ENCODE peak calls at places on chromosome 7, in eight cellular contexts. S is prostate gland, R is sigmoid colon, I is A549, N is tibial nerve, K is keratinocyte, V is Peyer's patch, Q is ovary. B is an unnamed sample.
A peak's percentile ranks its signal among the peaks of the same experiment; 100 is the strongest.

GRCh38 chr7:77407906-77408305 is 8.2 kb downstream of the GSAP start:
- DNase-seq in K (no peak), S (no peak), V (no peak), N (no peak), I (no peak), Q (no peak), R (no peak), B (no peak)

GRCh38 chr7:117072620-117073118 is 119.4 kb downstream of the ST7 start:
- DNase-seq in Q (no peak), S (peak; percentile 45), V (no peak), I (no peak), R (peak; percentile 71), K (no peak), N (peak; percentile 33), B (peak; percentile 67)

GRCh38 chr7:47610506-47611044 is 28.7 kb upstream of the TNS3 start:
- DNase-seq in N (peak; percentile 55), R (no peak), I (peak; percentile 94), S (no peak), K (no peak), V (no peak), Q (no peak), B (no peak)

GRCh38 chr7:47968852-47969774 is 10.3 kb downstream of the HUS1 start:
- DNase-seq in K (no peak), R (no peak), V (peak; percentile 57), Q (peak; percentile 64), N (peak; percentile 50), S (peak; percentile 28), I (peak; percentile 75), B (peak; percentile 62)

GRCh38 chr7:24827027-24827426 is 69.8 kb upstream of the GSDME start:
- DNase-seq in K (no peak), Q (no peak), N (no peak), V (no peak), S (no peak), R (no peak), I (no peak), B (no peak)

GRCh38 chr7:43198599-43199090 is 86.2 kb downstream of the HECW1 start:
- DNase-seq in S (no peak), K (no peak), N (no peak), V (no peak), I (no peak), Q (no peak), R (no peak), B (no peak)

GRCh38 chr7:132531562-132531961 is 44.7 kb downstream of the PLXNA4 start:
- DNase-seq in N (no peak), R (no peak), V (no peak), K (no peak), Q (no peak), S (no peak), I (no peak), B (no peak)

GRCh38 chr7:67823345-67823744 is 826.7 kb downstream of the TYW1 start:
- DNase-seq in K (peak; percentile 7), N (peak; percentile 13), Q (no peak), R (no peak), V (no peak), S (peak; percentile 58), I (peak; percentile 32), B (no peak)

GRCh38 chr7:101882595-101883564 is 65.5 kb downstream of the CUX1 start:
- DNase-seq in N (peak; percentile 84), V (peak; percentile 22), Q (peak; percentile 83), R (peak; percentile 97), I (peak; percentile 100), S (peak; percentile 97), K (peak; percentile 88), B (peak; percentile 89)

GRCh38 chr7:21886396-21886795 is 59.3 kb downstream of the CDCA7L start:
- DNase-seq in N (no peak), R (no peak), K (no peak), S (no peak), V (no peak), Q (no peak), I (no peak), B (no peak)

GRCh38 chr7:29588212-29588611 is 24.6 kb downstream of the PRR15 start:
- DNase-seq in K (no peak), V (no peak), I (no peak), N (no peak), S (no peak), R (no peak), Q (no peak), B (no peak)

GRCh38 chr7:148264933-148265557 is 325.5 kb upstream of the C7orf33 start:
- DNase-seq in Q (no peak), R (no peak), V (no peak), S (no peak), I (peak; percentile 57), N (no peak), K (no peak), B (no peak)

GRCh38 chr7:38502289-38502688 is 128.9 kb downstream of the AMPH start:
- DNase-seq in N (no peak), V (no peak), I (no peak), Q (no peak), K (no peak), S (no peak), R (no peak), B (no peak)

GRCh38 chr7:28062197-28062988 is 118.2 kb downstream of the JAZF1 start:
- DNase-seq in V (peak; percentile 66), K (no peak), I (peak; percentile 81), Q (peak; percentile 83), S (peak; percentile 40), R (peak; percentile 90), N (peak; percentile 83), B (peak; percentile 85)

GRCh38 chr7:19519443-19519977 is 189.3 kb downstream of the POLR1F start:
- DNase-seq in N (no peak), K (peak; percentile 4), R (no peak), S (no peak), Q (no peak), V (no peak), I (no peak), B (no peak)

GRCh38 chr7:29957921-29958320 is 31.7 kb downstream of the SCRN1 start:
- DNase-seq in S (no peak), Q (no peak), V (no peak), I (no peak), R (no peak), K (no peak), N (no peak), B (no peak)

GRCh38 chr7:12805518-12805928 is 118.1 kb downstream of the ARL4A start:
- DNase-seq in I (no peak), V (no peak), K (peak; percentile 19), S (no peak), R (no peak), Q (no peak), N (no peak), B (no peak)

GRCh38 chr7:38748056-38748610 is 117.0 kb upstream of the AMPH start:
- DNase-seq in R (no peak), Q (peak; percentile 38), S (no peak), K (no peak), N (no peak), I (peak; percentile 38), V (no peak), B (no peak)

DNA sequence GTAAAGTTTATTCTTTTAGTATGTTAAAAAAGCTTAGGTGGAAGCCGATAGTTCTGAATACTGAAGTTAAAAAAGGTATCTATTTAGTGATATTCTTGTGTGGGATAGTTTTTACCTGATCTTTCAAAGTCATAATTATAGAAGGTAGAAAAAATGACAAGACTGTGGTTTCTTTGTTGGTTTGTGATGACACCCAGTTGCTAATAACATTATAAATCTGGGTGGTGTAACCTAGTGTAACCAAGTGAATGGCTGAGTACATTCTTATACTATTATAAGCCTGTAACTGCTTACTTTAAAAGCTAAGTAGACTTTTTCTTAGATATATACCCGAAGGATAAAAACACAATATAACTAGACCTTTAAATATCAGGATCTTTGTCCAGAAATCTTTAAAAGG is 2.3 kb downstream of the CDK13 start:
- DNase-seq in S (no peak), R (no peak), Q (no peak), V (no peak), I (no peak), K (no peak), N (no peak), B (no peak)
- H3K27ac ChIP-seq in S (peak overlapping the region; percentile 99), R (peak overlapping the region; percentile 98), Q (no peak overlapping the region), V (peak overlapping the region; percentile 100), I (peak overlapping the region; percentile 99), K (peak overlapping the region; percentile 97), N (peak overlapping the region; percentile 99), B (no peak overlapping the region)

DNA sequence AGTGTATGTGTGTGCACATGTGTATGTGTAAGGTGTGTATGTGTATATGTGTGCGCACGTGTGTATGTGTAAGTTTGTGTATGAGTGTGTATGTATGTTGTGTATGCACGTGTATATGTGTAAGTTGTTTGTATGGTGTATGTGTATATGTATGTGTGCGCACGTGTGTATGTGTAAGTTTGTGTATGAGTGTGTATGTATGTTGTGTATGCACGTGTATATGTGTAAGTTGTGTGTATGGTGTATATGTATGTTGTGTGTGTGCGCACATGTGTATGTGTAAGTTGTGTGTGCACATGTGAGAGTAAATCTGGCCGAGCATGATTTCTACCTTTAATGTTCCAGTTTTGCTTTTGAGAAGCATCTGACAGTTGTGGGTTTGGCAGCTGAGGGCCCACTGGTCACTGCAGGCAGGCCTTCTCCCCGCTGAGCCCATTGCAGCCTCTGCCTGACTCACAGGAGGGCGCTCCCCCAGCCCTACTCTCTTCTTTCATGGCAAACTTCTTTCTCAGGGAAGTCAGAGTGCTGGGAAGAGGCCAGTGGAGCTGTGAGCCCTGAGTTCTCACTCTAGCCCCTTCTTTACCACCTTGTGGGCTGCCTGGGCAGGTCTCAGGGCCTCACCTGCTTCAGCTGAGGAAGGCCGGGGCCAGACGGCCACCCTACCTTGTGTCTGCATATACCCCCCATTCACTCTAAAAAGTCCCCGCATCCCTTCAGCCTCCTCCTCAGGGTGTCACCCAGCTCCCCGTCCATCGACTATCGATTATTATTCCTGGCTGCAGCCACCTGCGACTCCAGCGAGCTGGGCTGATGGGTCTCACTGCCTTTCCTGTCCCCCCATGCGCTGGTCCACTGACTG is 11.2 kb downstream of the WDR86 start:
- DNase-seq in R (no peak), V (no peak), K (no peak), N (no peak), I (no peak), Q (no peak), S (no peak), B (no peak)
- H3K27ac ChIP-seq in R (no peak overlapping the region), V (no peak overlapping the region), K (no peak overlapping the region), N (no peak overlapping the region), I (no peak overlapping the region), Q (no peak overlapping the region), S (no peak overlapping the region), B (no peak overlapping the region)

DNA sequence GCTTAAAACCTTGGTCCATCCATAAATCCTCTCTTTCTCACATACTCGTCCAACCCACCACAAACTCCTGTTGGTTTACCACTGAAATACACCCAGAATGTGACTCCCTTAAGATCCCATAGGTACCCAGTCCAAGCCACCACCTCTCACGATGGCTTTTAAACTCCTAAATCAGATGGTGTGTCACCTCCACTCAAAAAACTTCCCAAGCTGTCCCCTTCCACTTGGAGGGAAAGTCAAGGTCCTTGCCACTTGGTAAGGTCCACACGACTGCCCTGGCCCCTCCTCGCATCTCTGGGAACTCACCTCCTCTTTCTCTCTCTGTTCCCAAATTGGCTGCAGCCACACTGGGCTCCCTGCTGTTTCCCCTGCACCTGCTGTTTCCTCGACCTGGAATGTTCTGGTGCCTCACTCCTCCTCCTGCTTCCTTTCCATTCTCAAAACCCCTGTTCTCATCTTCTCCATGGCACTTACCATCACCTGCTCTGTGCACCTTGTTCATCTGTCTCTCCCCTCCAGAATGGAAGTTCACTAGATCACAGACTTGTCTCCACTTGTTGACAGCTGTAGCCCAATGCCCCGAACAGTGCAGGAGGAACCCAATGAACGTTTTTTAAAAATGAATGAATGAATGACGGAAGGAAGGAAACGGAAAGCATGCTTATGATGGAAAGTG is 23.0 kb downstream of the ZFAND2A start:
- DNase-seq in S (no peak), N (no peak), V (no peak), R (peak; percentile 27), K (no peak), I (peak; percentile 39), Q (no peak), B (no peak)
- H3K27ac ChIP-seq in S (no peak overlapping the region), N (peak overlapping the region; percentile 84), V (no peak overlapping the region), R (no peak overlapping the region), K (peak overlapping the region; percentile 79), I (peak overlapping the region; percentile 84), Q (no peak overlapping the region), B (no peak overlapping the region)

GRCh38 chr7:74022507-74022906 is 5.5 kb upstream of the ELN start:
- DNase-seq in I (no peak), K (no peak), V (no peak), S (no peak), Q (no peak), N (no peak), R (no peak), B (no peak)
- H3K27ac ChIP-seq in I (peak overlapping the region; percentile 62), K (no peak overlapping the region), V (no peak overlapping the region), S (no peak overlapping the region), Q (no peak overlapping the region), N (no peak overlapping the region), R (peak overlapping the region; percentile 56), B (peak overlapping the region; percentile 10)